ENCODE peak calls at places on chromosomes 5 and 9, in eight cellular contexts. T is Daoy; S is T-cell; K is NCI-H1092 treated with DMSO at 0.1 percent for 48 hours; X is T-helper 9 cell; J is SK-N-SH; R is NCI-H2081; B is naive thymus-derived CD8-positive, alpha-beta T cell. Q is an unnamed sample.

GRCh38 chr9:75993434-75993833 is 103.0 kb downstream of the PCSK5 start:
- DNase-seq in T (peak), S (no peak), B (no peak), K (no peak), R (no peak), J (no peak), X (no peak), Q (no peak)

GRCh38 chr5:172642046-172642409 is 965 bp downstream of the NEURL1B start:
- DNase-seq in X (no peak), S (no peak), T (no peak), J (no peak), R (no peak), B (no peak), K (no peak), Q (no peak)

GRCh38 chr9:122991370-122991830 is 42.1 kb upstream of the GPR21 start:
- DNase-seq in X (peak), T (peak), K (no peak), S (no peak), B (peak), J (peak), R (peak), Q (peak)

GRCh38 chr5:137016783-137017324 is 482.3 kb downstream of the SPOCK1 start:
- DNase-seq in K (no peak), R (no peak), S (no peak), J (no peak), T (no peak), X (no peak), B (no peak), Q (no peak)

GRCh38 chr9:16680965-16681658 is 189.4 kb downstream of the BNC2 start:
- DNase-seq in K (no peak), B (no peak), R (no peak), S (no peak), T (no peak), X (no peak), J (peak), Q (peak)

GRCh38 chr9:82890865-82891264 is 172.1 kb downstream of the RASEF start:
- DNase-seq in X (no peak), R (no peak), S (no peak), J (no peak), T (no peak), K (no peak), B (no peak), Q (no peak)

GRCh38 chr5:54177058-54177457 is 133.3 kb downstream of the ARL15 start:
- DNase-seq in B (no peak), J (no peak), T (no peak), K (no peak), X (no peak), S (no peak), R (no peak), Q (no peak)

GRCh38 chr5:142248853-142249462 is 75.9 kb downstream of the SPRY4 start:
- DNase-seq in B (no peak), J (no peak), R (no peak), T (peak), K (no peak), S (no peak), X (no peak), Q (peak)

GRCh38 chr9:7234144-7234543 is 476.4 kb downstream of the KDM4C start:
- DNase-seq in B (no peak), J (peak), K (no peak), T (peak), X (no peak), S (no peak), R (no peak), Q (no peak)

GRCh38 chr9:117120061-117120460 is 294.8 kb downstream of the ASTN2 start:
- DNase-seq in R (no peak), T (no peak), J (no peak), B (no peak), X (no peak), K (no peak), S (no peak), Q (no peak)

GRCh38 chr5:87076931-87077330 is 190.8 kb upstream of the RASA1 start:
- DNase-seq in J (no peak), B (no peak), K (no peak), X (no peak), R (no peak), T (peak), S (no peak), Q (no peak)

GRCh38 chr5:6446626-6447309 is 1.9 kb upstream of the UBE2QL1 start:
- DNase-seq in T (peak), S (no peak), K (no peak), B (no peak), X (no peak), J (no peak), R (no peak), Q (no peak)

GRCh38 chr5:140109050-140109817 is 4.7 kb upstream of the PURA start:
- DNase-seq in S (no peak), X (no peak), K (no peak), R (no peak), J (no peak), B (no peak), T (peak), Q (peak)

GRCh38 chr9:134993416-134993815 is 75.7 kb upstream of the FCN1 start:
- DNase-seq in K (no peak), R (no peak), B (no peak), T (no peak), S (no peak), J (no peak), X (no peak), Q (no peak)

Q was measured in MG63.